ENCODE peak calls at places on chromosomes 13 and 19, in eight cellular contexts. One of them, this sample, is unnamed.

GRCh38 chr13:111936267-111936925 is 130.6 kb upstream of the SOX1 start:
- DNase-seq in breast epithelium: no peak
- DNase-seq in K562: no peak
- DNase-seq in A549: no peak
- DNase-seq in stomach: peak
- DNase-seq in transverse colon: no peak
- DNase-seq in sigmoid colon: no peak
- DNase-seq in GM12892: no peak
- DNase-seq in this sample: no peak

GRCh38 chr19:18661346-18661745 is 22.1 kb upstream of the CRTC1 start:
- DNase-seq in breast epithelium: no peak
- DNase-seq in K562: no peak
- DNase-seq in A549: no peak
- DNase-seq in stomach: no peak
- DNase-seq in transverse colon: no peak
- DNase-seq in sigmoid colon: no peak
- DNase-seq in GM12892: no peak
- DNase-seq in this sample: no peak

GRCh38 chr19:6580313-6580712 is 10.6 kb downstream of the CD70 start:
- DNase-seq in breast epithelium: no peak
- DNase-seq in K562: no peak
- DNase-seq in A549: peak
- DNase-seq in stomach: no peak
- DNase-seq in transverse colon: no peak
- DNase-seq in sigmoid colon: no peak
- DNase-seq in GM12892: no peak
- DNase-seq in this sample: no peak

GRCh38 chr13:108154421-108154858 is 60.9 kb downstream of the LIG4 start:
- DNase-seq in breast epithelium: no peak
- DNase-seq in K562: no peak
- DNase-seq in A549: peak
- DNase-seq in stomach: peak
- DNase-seq in transverse colon: peak
- DNase-seq in sigmoid colon: no peak
- DNase-seq in GM12892: no peak
- DNase-seq in this sample: no peak

GRCh38 chr19:42064432-42064831 is 5.6 kb downstream of the GRIK5 start:
- DNase-seq in breast epithelium: no peak
- DNase-seq in K562: no peak
- DNase-seq in A549: no peak
- DNase-seq in stomach: no peak
- DNase-seq in transverse colon: no peak
- DNase-seq in sigmoid colon: no peak
- DNase-seq in GM12892: no peak
- DNase-seq in this sample: no peak

GRCh38 chr19:590396-590745 is 690 bp downstream of the HCN2 start:
- DNase-seq in breast epithelium: no peak
- DNase-seq in K562: no peak
- DNase-seq in A549: no peak
- DNase-seq in stomach: no peak
- DNase-seq in transverse colon: no peak
- DNase-seq in sigmoid colon: no peak
- DNase-seq in GM12892: no peak
- DNase-seq in this sample: peak

GRCh38 chr13:106517151-106517847 is 18.2 kb downstream of the EFNB2 start:
- DNase-seq in breast epithelium: no peak
- DNase-seq in K562: no peak
- DNase-seq in A549: no peak
- DNase-seq in stomach: no peak
- DNase-seq in transverse colon: no peak
- DNase-seq in sigmoid colon: no peak
- DNase-seq in GM12892: no peak
- DNase-seq in this sample: no peak

GRCh38 chr13:26861951-26862350 is 101.4 kb upstream of the GPR12 start:
- DNase-seq in breast epithelium: no peak
- DNase-seq in K562: no peak
- DNase-seq in A549: no peak
- DNase-seq in stomach: no peak
- DNase-seq in transverse colon: no peak
- DNase-seq in sigmoid colon: no peak
- DNase-seq in GM12892: no peak
- DNase-seq in this sample: no peak

GRCh38 chr13:25432686-25433085 is 60.9 kb downstream of the ATP8A2 start:
- DNase-seq in breast epithelium: no peak
- DNase-seq in K562: no peak
- DNase-seq in A549: no peak
- DNase-seq in stomach: no peak
- DNase-seq in transverse colon: no peak
- DNase-seq in sigmoid colon: no peak
- DNase-seq in GM12892: no peak
- DNase-seq in this sample: no peak

GRCh38 chr19:15147090-15147489 is 39.9 kb downstream of the SYDE1 start:
- DNase-seq in breast epithelium: no peak
- DNase-seq in K562: no peak
- DNase-seq in A549: no peak
- DNase-seq in stomach: no peak
- DNase-seq in transverse colon: no peak
- DNase-seq in sigmoid colon: no peak
- DNase-seq in GM12892: no peak
- DNase-seq in this sample: no peak

GRCh38 chr19:19405919-19406877 is 723 bp downstream of the GATAD2A start:
- DNase-seq in breast epithelium: no peak
- DNase-seq in K562: peak
- DNase-seq in A549: peak
- DNase-seq in stomach: peak
- DNase-seq in transverse colon: peak
- DNase-seq in sigmoid colon: peak
- DNase-seq in GM12892: no peak
- DNase-seq in this sample: peak

GRCh38 chr13:32587014-32587773 is 942 bp downstream of the PDS5B start:
- DNase-seq in breast epithelium: peak
- DNase-seq in K562: peak
- DNase-seq in A549: peak
- DNase-seq in stomach: peak
- DNase-seq in transverse colon: peak
- DNase-seq in sigmoid colon: peak
- DNase-seq in GM12892: peak
- DNase-seq in this sample: peak
- TF ChIP-seq POLR2A in breast epithelium: no peak
- TF ChIP-seq POLR2A in K562: no peak
- TF ChIP-seq POLR2A in A549: no peak
- TF ChIP-seq POLR2A in stomach: no peak
- TF ChIP-seq POLR2A in transverse colon: peak
- TF ChIP-seq POLR2A in sigmoid colon: no peak
- TF ChIP-seq POLR2A in GM12892: peak
- TF ChIP-seq POLR2A in this sample: no peak

GRCh38 chr19:12139309-12139708 is 841 bp downstream of the ZNF20 start:
- DNase-seq in breast epithelium: no peak
- DNase-seq in K562: no peak
- DNase-seq in A549: no peak
- DNase-seq in stomach: no peak
- DNase-seq in transverse colon: no peak
- DNase-seq in sigmoid colon: no peak
- DNase-seq in GM12892: no peak
- DNase-seq in this sample: peak

GRCh38 chr19:12140545-12141404 is 625 bp upstream of the ZNF20 start:
- DNase-seq in breast epithelium: peak
- DNase-seq in K562: peak
- DNase-seq in A549: peak
- DNase-seq in stomach: peak
- DNase-seq in transverse colon: peak
- DNase-seq in sigmoid colon: peak
- DNase-seq in GM12892: peak
- DNase-seq in this sample: peak

GRCh38 chr19:12141405-12141736 is 1.2 kb upstream of the ZNF20 start:
- DNase-seq in breast epithelium: no peak
- DNase-seq in K562: no peak
- DNase-seq in A549: no peak
- DNase-seq in stomach: no peak
- DNase-seq in transverse colon: no peak
- DNase-seq in sigmoid colon: no peak
- DNase-seq in GM12892: no peak
- DNase-seq in this sample: no peak

GRCh38 chr19:12137541-12137940 is 2.6 kb downstream of the ZNF20 start:
- DNase-seq in breast epithelium: no peak
- DNase-seq in K562: no peak
- DNase-seq in A549: no peak
- DNase-seq in stomach: no peak
- DNase-seq in transverse colon: no peak
- DNase-seq in sigmoid colon: no peak
- DNase-seq in GM12892: no peak
- DNase-seq in this sample: peak

GRCh38 chr19:12139885-12140544 is at the start of gene ZNF20:
- DNase-seq in breast epithelium: peak
- DNase-seq in K562: peak
- DNase-seq in A549: peak
- DNase-seq in stomach: peak
- DNase-seq in transverse colon: peak
- DNase-seq in sigmoid colon: peak
- DNase-seq in GM12892: peak
- DNase-seq in this sample: peak
- TF ChIP-seq POLR2A in breast epithelium: peak
- TF ChIP-seq POLR2A in K562: peak
- TF ChIP-seq POLR2A in A549: no peak
- TF ChIP-seq POLR2A in stomach: peak
- TF ChIP-seq POLR2A in transverse colon: peak
- TF ChIP-seq POLR2A in sigmoid colon: peak
- TF ChIP-seq POLR2A in GM12892: peak
- TF ChIP-seq POLR2A in this sample: peak

DNA sequence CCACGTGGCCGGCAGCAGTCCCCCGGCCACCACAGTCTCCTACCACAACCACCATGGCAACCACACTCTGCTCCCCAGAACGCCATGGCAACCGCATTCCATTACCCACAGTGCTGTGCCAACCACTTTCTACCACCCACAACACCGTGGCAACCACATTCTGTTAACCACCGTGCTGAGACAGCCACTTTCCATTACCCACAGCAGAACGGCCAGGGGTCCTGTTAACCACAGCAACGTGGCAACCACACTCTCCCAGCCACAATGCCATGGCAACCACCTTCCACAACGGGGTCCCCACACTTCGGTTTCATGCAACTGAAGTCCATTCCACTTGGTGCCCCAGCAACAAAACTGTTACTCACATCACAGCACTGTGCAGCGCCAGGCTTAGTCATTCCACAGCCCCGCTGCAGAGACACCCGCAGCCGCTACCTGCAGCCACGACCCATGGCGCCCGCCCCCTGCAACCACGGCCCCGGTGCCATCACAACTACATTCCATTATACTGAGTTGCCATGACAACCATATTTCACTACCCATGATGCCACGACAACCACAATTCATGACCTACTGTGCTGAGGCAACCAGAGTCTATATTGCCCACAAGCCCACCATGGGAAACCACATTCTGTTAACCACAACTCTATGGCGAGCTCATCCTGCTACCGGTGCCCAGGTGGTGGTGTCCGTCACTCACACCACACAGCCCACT is 10.0 kb downstream of the DPF1 start:
- DNase-seq in breast epithelium: no peak
- DNase-seq in K562: no peak
- DNase-seq in A549: peak
- DNase-seq in stomach: no peak
- DNase-seq in transverse colon: no peak
- DNase-seq in sigmoid colon: no peak
- DNase-seq in GM12892: no peak
- DNase-seq in this sample: no peak
- TF ChIP-seq POLR2A in breast epithelium: no peak
- TF ChIP-seq POLR2A in K562: no peak
- TF ChIP-seq POLR2A in A549: no peak
- TF ChIP-seq POLR2A in stomach: no peak
- TF ChIP-seq POLR2A in transverse colon: no peak
- TF ChIP-seq POLR2A in sigmoid colon: no peak
- TF ChIP-seq POLR2A in GM12892: no peak
- TF ChIP-seq POLR2A in this sample: no peak

GRCh38 chr13:102147353-102147752 is 254.5 kb downstream of the FGF14 start:
- DNase-seq in breast epithelium: no peak
- DNase-seq in K562: no peak
- DNase-seq in A549: no peak
- DNase-seq in stomach: no peak
- DNase-seq in transverse colon: no peak
- DNase-seq in sigmoid colon: no peak
- DNase-seq in GM12892: no peak
- DNase-seq in this sample: no peak
- TF ChIP-seq POLR2A in breast epithelium: no peak
- TF ChIP-seq POLR2A in K562: no peak
- TF ChIP-seq POLR2A in A549: no peak
- TF ChIP-seq POLR2A in stomach: no peak
- TF ChIP-seq POLR2A in transverse colon: no peak
- TF ChIP-seq POLR2A in sigmoid colon: no peak
- TF ChIP-seq POLR2A in GM12892: no peak
- TF ChIP-seq POLR2A in this sample: no peak